ENCODE peak calls at places on chromosomes 16 and 17, in nine cellular contexts. One of them, this sample, is unnamed.

GRCh38 chr17:77144227-77144626 is 3.5 kb downstream of the SEC14L1 start:
- DNase-seq in RWPE2: no peak
- DNase-seq in adipocyte: no peak
- DNase-seq in AG04450: no peak
- DNase-seq in IMR-90: no peak
- DNase-seq in mammary epithelial cell: no peak
- DNase-seq in Karpas-422: no peak
- DNase-seq in OCI-LY7: peak; percentile 92
- DNase-seq in AG04449: no peak
- DNase-seq in this sample: no peak

GRCh38 chr16:35305476-35305875 is 1846.1 kb downstream of the TP53TG3F start:
- DNase-seq in RWPE2: no peak
- DNase-seq in adipocyte: no peak
- DNase-seq in AG04450: no peak
- DNase-seq in IMR-90: no peak
- DNase-seq in mammary epithelial cell: peak; percentile 85
- DNase-seq in Karpas-422: no peak
- DNase-seq in OCI-LY7: no peak
- DNase-seq in AG04449: no peak
- DNase-seq in this sample: no peak

GRCh38 chr17:7063518-7064094 is 16.4 kb downstream of the CLEC10A start:
- DNase-seq in RWPE2: no peak
- DNase-seq in adipocyte: no peak
- DNase-seq in AG04450: no peak
- DNase-seq in IMR-90: no peak
- DNase-seq in mammary epithelial cell: no peak
- DNase-seq in Karpas-422: no peak
- DNase-seq in OCI-LY7: no peak
- DNase-seq in AG04449: no peak
- DNase-seq in this sample: no peak

GRCh38 chr16:19505600-19506303 is 16.1 kb downstream of the GDE1 start:
- DNase-seq in RWPE2: no peak
- DNase-seq in adipocyte: peak; percentile 28
- DNase-seq in AG04450: no peak
- DNase-seq in IMR-90: peak; percentile 17
- DNase-seq in mammary epithelial cell: no peak
- DNase-seq in Karpas-422: no peak
- DNase-seq in OCI-LY7: no peak
- DNase-seq in AG04449: no peak
- DNase-seq in this sample: no peak

GRCh38 chr17:41664587-41665565 is 23.8 kb upstream of the EIF1 start:
- DNase-seq in RWPE2: no peak
- DNase-seq in adipocyte: no peak
- DNase-seq in AG04450: no peak
- DNase-seq in IMR-90: no peak
- DNase-seq in mammary epithelial cell: no peak
- DNase-seq in Karpas-422: no peak
- DNase-seq in OCI-LY7: no peak
- DNase-seq in AG04449: no peak
- DNase-seq in this sample: no peak

GRCh38 chr16:7209598-7209997 is 123.0 kb upstream of the RBFOX1 start:
- DNase-seq in RWPE2: no peak
- DNase-seq in adipocyte: no peak
- DNase-seq in AG04450: no peak
- DNase-seq in IMR-90: no peak
- DNase-seq in mammary epithelial cell: peak; percentile 0
- DNase-seq in Karpas-422: no peak
- DNase-seq in OCI-LY7: no peak
- DNase-seq in AG04449: no peak
- DNase-seq in this sample: peak; percentile 66

GRCh38 chr17:16007439-16007838 is 7.8 kb downstream of the TTC19 start:
- DNase-seq in RWPE2: no peak
- DNase-seq in adipocyte: no peak
- DNase-seq in AG04450: no peak
- DNase-seq in IMR-90: no peak
- DNase-seq in mammary epithelial cell: no peak
- DNase-seq in Karpas-422: no peak
- DNase-seq in OCI-LY7: no peak
- DNase-seq in AG04449: no peak
- DNase-seq in this sample: no peak

GRCh38 chr17:79888811-79889634 is 49.8 kb upstream of the CBX4 start:
- DNase-seq in RWPE2: no peak
- DNase-seq in adipocyte: no peak
- DNase-seq in AG04450: no peak
- DNase-seq in IMR-90: no peak
- DNase-seq in mammary epithelial cell: no peak
- DNase-seq in Karpas-422: no peak
- DNase-seq in OCI-LY7: no peak
- DNase-seq in AG04449: no peak
- DNase-seq in this sample: no peak

GRCh38 chr17:68509151-68510057 is 2.8 kb upstream of the PRKAR1A start:
- DNase-seq in RWPE2: no peak
- DNase-seq in adipocyte: no peak
- DNase-seq in AG04450: no peak
- DNase-seq in IMR-90: no peak
- DNase-seq in mammary epithelial cell: no peak
- DNase-seq in Karpas-422: peak; percentile 59
- DNase-seq in OCI-LY7: peak; percentile 87
- DNase-seq in AG04449: no peak
- DNase-seq in this sample: peak; percentile 75

GRCh38 chr16:19912445-19913305 is 28.0 kb upstream of the GPRC5B start:
- DNase-seq in RWPE2: no peak
- DNase-seq in adipocyte: no peak
- DNase-seq in AG04450: no peak
- DNase-seq in IMR-90: peak; percentile 64
- DNase-seq in mammary epithelial cell: peak; percentile 62
- DNase-seq in Karpas-422: no peak
- DNase-seq in OCI-LY7: no peak
- DNase-seq in AG04449: no peak
- DNase-seq in this sample: peak; percentile 25

DNA sequence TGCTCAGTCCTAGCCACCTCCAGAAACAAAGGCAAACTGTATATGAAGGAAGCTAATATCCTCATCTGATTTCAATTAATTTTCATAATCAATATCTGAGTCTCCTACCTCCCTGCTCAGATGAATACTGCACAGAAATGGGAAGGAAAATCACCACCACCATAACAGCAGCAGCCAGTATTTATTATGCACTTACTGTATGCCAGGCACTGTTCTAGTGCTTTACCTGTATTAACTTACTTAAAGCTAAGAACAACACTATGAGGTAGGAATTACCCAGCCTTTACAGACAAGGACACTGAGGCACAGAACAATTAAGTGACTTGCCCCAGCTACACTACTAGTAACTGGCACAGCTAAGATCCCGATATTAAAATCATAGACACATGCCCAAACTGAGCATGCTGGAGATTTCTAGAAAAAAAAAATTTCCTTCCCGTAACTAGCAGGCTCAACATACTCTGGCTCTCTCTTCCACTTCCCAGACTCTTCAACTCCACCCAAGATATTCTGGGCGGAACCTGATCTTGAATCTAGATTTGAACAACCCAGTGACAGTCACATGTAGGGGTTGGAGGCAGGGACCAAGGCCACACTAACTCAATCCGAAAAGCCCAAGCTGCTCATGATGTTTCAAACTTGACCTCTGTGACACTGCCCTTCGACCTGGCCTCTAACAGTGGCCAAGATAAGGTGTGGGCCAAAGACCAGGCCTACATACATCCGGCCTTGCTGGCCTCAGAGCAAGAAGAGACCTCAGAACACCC is 3.9 kb downstream of the TRIM25 start:
- DNase-seq in RWPE2: no peak
- DNase-seq in adipocyte: no peak
- DNase-seq in AG04450: no peak
- DNase-seq in IMR-90: no peak
- DNase-seq in mammary epithelial cell: no peak
- DNase-seq in Karpas-422: no peak
- DNase-seq in OCI-LY7: no peak
- DNase-seq in AG04449: no peak
- DNase-seq in this sample: no peak
- H3K4me3 ChIP-seq in RWPE2: no peak overlapping the region
- H3K4me3 ChIP-seq in adipocyte: peak overlapping the region; percentile 63
- H3K4me3 ChIP-seq in AG04450: no peak overlapping the region
- H3K4me3 ChIP-seq in IMR-90: no peak overlapping the region
- H3K4me3 ChIP-seq in mammary epithelial cell: no peak overlapping the region
- H3K4me3 ChIP-seq in Karpas-422: no peak overlapping the region
- H3K4me3 ChIP-seq in OCI-LY7: no peak overlapping the region
- H3K4me3 ChIP-seq in AG04449: no peak overlapping the region
- H3K4me3 ChIP-seq in this sample: peak overlapping the region; percentile 44

DNA sequence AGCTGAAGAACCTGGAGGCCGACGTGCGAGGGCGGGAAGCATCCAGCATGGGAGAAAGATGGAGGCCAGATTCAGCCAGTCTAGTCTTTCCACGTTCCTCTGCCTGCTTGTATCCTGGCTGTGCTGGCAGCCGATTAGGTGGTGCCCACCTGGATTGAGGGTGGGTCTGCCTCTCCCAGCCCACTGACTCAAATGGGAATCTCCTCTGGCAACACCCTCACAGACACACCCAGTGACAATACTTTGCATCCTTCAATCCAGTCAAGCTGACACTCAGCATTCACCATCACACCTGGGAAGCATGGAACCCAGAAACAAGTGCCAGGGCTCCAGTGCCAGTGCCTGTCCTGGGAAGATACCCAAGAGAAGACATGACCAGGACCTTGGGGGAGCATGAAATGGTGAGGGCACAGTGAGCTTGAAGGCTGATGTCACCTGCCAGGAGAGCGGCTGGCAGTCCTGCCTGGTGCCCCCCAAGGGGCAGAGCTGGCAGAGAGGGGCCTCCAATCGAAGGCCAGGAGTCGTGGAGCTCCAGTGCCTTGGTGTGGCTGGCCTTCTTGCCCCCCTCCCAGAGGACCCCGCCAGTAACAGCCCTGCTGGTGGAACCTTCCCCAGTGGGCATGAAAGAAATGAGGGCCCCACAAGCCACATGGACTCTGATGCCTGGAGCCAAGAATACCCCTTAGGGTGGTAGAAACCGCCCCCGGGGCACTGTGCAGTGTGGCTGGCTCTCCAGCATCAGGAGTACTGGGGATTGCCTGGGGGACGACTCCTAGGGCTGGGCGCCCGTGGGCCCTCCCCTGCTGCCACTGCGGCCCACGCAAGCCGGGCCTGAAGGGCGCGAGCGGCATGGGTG is 643 bp upstream of the NPB start:
- DNase-seq in RWPE2: peak; percentile 63
- DNase-seq in adipocyte: no peak
- DNase-seq in AG04450: no peak
- DNase-seq in IMR-90: no peak
- DNase-seq in mammary epithelial cell: no peak
- DNase-seq in Karpas-422: no peak
- DNase-seq in OCI-LY7: no peak
- DNase-seq in AG04449: no peak
- DNase-seq in this sample: no peak
- H3K4me3 ChIP-seq in RWPE2: no peak overlapping the region
- H3K4me3 ChIP-seq in adipocyte: no peak overlapping the region
- H3K4me3 ChIP-seq in AG04450: peak overlapping the region; percentile 35
- H3K4me3 ChIP-seq in IMR-90: peak overlapping the region; percentile 51
- H3K4me3 ChIP-seq in mammary epithelial cell: no peak overlapping the region
- H3K4me3 ChIP-seq in Karpas-422: no peak overlapping the region
- H3K4me3 ChIP-seq in OCI-LY7: no peak overlapping the region
- H3K4me3 ChIP-seq in AG04449: no peak overlapping the region
- H3K4me3 ChIP-seq in this sample: no peak overlapping the region

DNA sequence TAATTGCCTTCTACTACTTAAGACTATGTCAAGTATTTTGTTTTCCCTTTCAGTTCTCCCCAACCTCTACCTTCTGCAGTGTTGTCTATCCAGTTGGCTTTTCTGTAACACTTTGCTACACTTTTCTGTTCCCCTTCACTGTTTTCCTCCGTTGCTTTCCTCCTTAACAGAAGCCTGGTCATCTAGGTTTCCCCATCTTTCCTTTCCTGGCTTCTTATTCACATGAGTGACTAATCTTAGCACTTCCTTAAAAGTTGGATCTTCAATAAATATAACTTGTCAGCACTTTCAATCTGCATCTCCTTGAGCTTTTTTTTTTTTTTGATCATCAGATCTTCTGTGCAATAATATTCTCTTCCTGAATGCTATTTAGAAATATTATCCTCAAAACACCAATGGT is 2.8 kb upstream of the SLFN11 start:
- DNase-seq in RWPE2: no peak
- DNase-seq in adipocyte: no peak
- DNase-seq in AG04450: no peak
- DNase-seq in IMR-90: peak; percentile 46
- DNase-seq in mammary epithelial cell: no peak
- DNase-seq in Karpas-422: no peak
- DNase-seq in OCI-LY7: no peak
- DNase-seq in AG04449: no peak
- DNase-seq in this sample: peak; percentile 55
- H3K4me3 ChIP-seq in RWPE2: no peak overlapping the region
- H3K4me3 ChIP-seq in adipocyte: peak overlapping the region; percentile 46
- H3K4me3 ChIP-seq in AG04450: no peak overlapping the region
- H3K4me3 ChIP-seq in IMR-90: no peak overlapping the region
- H3K4me3 ChIP-seq in mammary epithelial cell: no peak overlapping the region
- H3K4me3 ChIP-seq in Karpas-422: no peak overlapping the region
- H3K4me3 ChIP-seq in OCI-LY7: no peak overlapping the region
- H3K4me3 ChIP-seq in AG04449: no peak overlapping the region
- H3K4me3 ChIP-seq in this sample: no peak overlapping the region

GRCh38 chr16:30652718-30653117 is 2.0 kb downstream of the PRR14 start:
- DNase-seq in RWPE2: no peak
- DNase-seq in adipocyte: no peak
- DNase-seq in AG04450: no peak
- DNase-seq in IMR-90: no peak
- DNase-seq in mammary epithelial cell: no peak
- DNase-seq in Karpas-422: no peak
- DNase-seq in OCI-LY7: no peak
- DNase-seq in AG04449: no peak
- DNase-seq in this sample: no peak
- H3K4me3 ChIP-seq in RWPE2: no peak overlapping the region
- H3K4me3 ChIP-seq in adipocyte: no peak overlapping the region
- H3K4me3 ChIP-seq in AG04450: no peak overlapping the region
- H3K4me3 ChIP-seq in IMR-90: no peak overlapping the region
- H3K4me3 ChIP-seq in mammary epithelial cell: no peak overlapping the region
- H3K4me3 ChIP-seq in Karpas-422: no peak overlapping the region
- H3K4me3 ChIP-seq in OCI-LY7: no peak overlapping the region
- H3K4me3 ChIP-seq in AG04449: peak overlapping the region; percentile 86
- H3K4me3 ChIP-seq in this sample: no peak overlapping the region

DNA sequence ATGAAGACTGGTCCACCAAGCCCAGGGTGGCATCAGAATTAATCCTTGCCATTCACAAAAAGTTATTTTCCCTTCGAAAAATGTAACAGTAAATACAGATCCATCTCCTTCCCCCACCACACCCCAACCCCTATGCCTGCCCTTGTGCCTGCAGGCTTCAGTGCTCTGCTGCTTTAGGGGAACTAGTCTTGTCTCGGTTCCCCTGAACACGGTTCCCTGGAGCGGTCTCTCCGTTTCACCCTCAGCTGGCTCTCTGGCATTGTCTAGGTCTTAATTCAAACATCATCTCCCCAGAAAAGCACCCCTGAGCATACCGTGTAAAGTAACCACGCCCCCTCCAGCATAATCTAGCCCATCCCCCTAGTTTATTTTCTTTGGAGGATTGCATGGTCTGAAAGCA is 25.8 kb downstream of the EMP2 start:
- DNase-seq in RWPE2: no peak
- DNase-seq in adipocyte: no peak
- DNase-seq in AG04450: no peak
- DNase-seq in IMR-90: no peak
- DNase-seq in mammary epithelial cell: no peak
- DNase-seq in Karpas-422: no peak
- DNase-seq in OCI-LY7: no peak
- DNase-seq in AG04449: no peak
- DNase-seq in this sample: no peak
- H3K4me3 ChIP-seq in RWPE2: no peak overlapping the region
- H3K4me3 ChIP-seq in adipocyte: no peak overlapping the region
- H3K4me3 ChIP-seq in AG04450: no peak overlapping the region
- H3K4me3 ChIP-seq in IMR-90: no peak overlapping the region
- H3K4me3 ChIP-seq in mammary epithelial cell: no peak overlapping the region
- H3K4me3 ChIP-seq in Karpas-422: no peak overlapping the region
- H3K4me3 ChIP-seq in OCI-LY7: no peak overlapping the region
- H3K4me3 ChIP-seq in AG04449: no peak overlapping the region
- H3K4me3 ChIP-seq in this sample: no peak overlapping the region

GRCh38 chr17:4950075-4950756 is 703 bp upstream of the ENO3 start:
- DNase-seq in RWPE2: no peak
- DNase-seq in adipocyte: no peak
- DNase-seq in AG04450: no peak
- DNase-seq in IMR-90: no peak
- DNase-seq in mammary epithelial cell: no peak
- DNase-seq in Karpas-422: peak; percentile 81
- DNase-seq in OCI-LY7: peak; percentile 51
- DNase-seq in AG04449: no peak
- DNase-seq in this sample: peak; percentile 54
- H3K4me3 ChIP-seq in RWPE2: peak overlapping the region; percentile 88
- H3K4me3 ChIP-seq in adipocyte: peak overlapping the region; percentile 77
- H3K4me3 ChIP-seq in AG04450: peak overlapping the region; percentile 48
- H3K4me3 ChIP-seq in IMR-90: peak overlapping the region; percentile 30
- H3K4me3 ChIP-seq in mammary epithelial cell: no peak overlapping the region
- H3K4me3 ChIP-seq in Karpas-422: peak overlapping the region; percentile 99
- H3K4me3 ChIP-seq in OCI-LY7: peak overlapping the region; percentile 100
- H3K4me3 ChIP-seq in AG04449: peak overlapping the region; percentile 48
- H3K4me3 ChIP-seq in this sample: peak overlapping the region; percentile 53